ENCODE peak calls at places on chromosomes 16 and 17, in six cellular contexts. D, A, Q, H, B and P are unnamed samples.
A peak's percentile ranks its signal among the peaks of the same experiment; 100 is the strongest.

GRCh38 chr16:29992371-29992967 is 2.9 kb downstream of the HIRIP3 start:
- DNase-seq in D (no peak), A (no peak), Q (peak; percentile 63), H (no peak), B (peak; percentile 41), P (no peak)

GRCh38 chr17:58249270-58250133 is 11.1 kb downstream of the LPO start:
- DNase-seq in D (peak; percentile 94), A (peak; percentile 59), Q (peak; percentile 31), H (peak; percentile 64), B (peak; percentile 62), P (peak; percentile 77)

GRCh38 chr16:3511286-3512180 is 10.7 kb downstream of the CLUAP1 start:
- DNase-seq in D (no peak), A (no peak), Q (no peak), H (no peak), B (no peak), P (no peak)

GRCh38 chr17:3763777-3764170 is 37.2 kb downstream of the ITGAE start:
- DNase-seq in D (peak; percentile 11), A (no peak), Q (no peak), H (no peak), B (no peak), P (no peak)

GRCh38 chr16:31200821-31201510 is 1.6 kb downstream of the PYCARD start:
- DNase-seq in D (no peak), A (no peak), Q (no peak), H (no peak), B (peak; percentile 34), P (peak; percentile 42)

GRCh38 chr16:30893744-30894539 is at the start of gene BCL7C:
- DNase-seq in D (peak; percentile 99), A (peak; percentile 89), Q (peak; percentile 80), H (peak; percentile 79), B (peak; percentile 95), P (peak; percentile 70)

GRCh38 chr16:86016201-86016965 is 117.4 kb downstream of the IRF8 start:
- DNase-seq in D (no peak), A (no peak), Q (peak; percentile 70), H (no peak), B (no peak), P (no peak)

GRCh38 chr17:13874817-13875216 is 194.5 kb upstream of the COX10 start:
- DNase-seq in D (no peak), A (no peak), Q (no peak), H (no peak), B (no peak), P (no peak)

GRCh38 chr17:44636562-44636961 is 19.7 kb upstream of the MEIOC start:
- DNase-seq in D (no peak), A (no peak), Q (peak; percentile 72), H (no peak), B (no peak), P (no peak)

GRCh38 chr16:14325921-14326401 is 254.8 kb downstream of the MRTFB start:
- DNase-seq in D (no peak), A (no peak), Q (no peak), H (no peak), B (no peak), P (no peak)

GRCh38 chr16:68179855-68180254 is 56.1 kb downstream of the ESRP2 start:
- DNase-seq in D (no peak), A (no peak), Q (no peak), H (no peak), B (no peak), P (no peak)

GRCh38 chr16:55478827-55479559 is at the start of gene MMP2:
- DNase-seq in D (peak; percentile 78), A (peak; percentile 84), Q (peak; percentile 79), H (no peak), B (peak; percentile 92), P (no peak)

GRCh38 chr17:1203111-1203966 is 23.6 kb upstream of the ABR start:
- DNase-seq in D (peak; percentile 94), A (no peak), Q (peak; percentile 51), H (peak; percentile 49), B (peak; percentile 79), P (peak; percentile 33)

GRCh38 chr16:15765880-15766279 is 90.9 kb downstream of the MYH11 start:
- DNase-seq in D (no peak), A (no peak), Q (peak; percentile 39), H (no peak), B (no peak), P (peak; percentile 17)

GRCh38 chr17:58331815-58332719 is 3.5 kb upstream of the TSPOAP1 start:
- DNase-seq in D (peak; percentile 96), A (no peak), Q (no peak), H (peak; percentile 81), B (no peak), P (peak; percentile 81)

GRCh38 chr16:55734665-55735064 is 78.9 kb downstream of the SLC6A2 start:
- DNase-seq in D (no peak), A (peak; percentile 34), Q (no peak), H (no peak), B (peak; percentile 59), P (no peak)

GRCh38 chr17:60305141-60305540 is 86.8 kb downstream of the USP32 start:
- DNase-seq in D (no peak), A (no peak), Q (no peak), H (no peak), B (no peak), P (peak; percentile 3)

GRCh38 chr17:44170499-44171201 is at the start of gene ASB16:
- DNase-seq in D (peak; percentile 54), A (no peak), Q (peak; percentile 55), H (no peak), B (no peak), P (no peak)

GRCh38 chr16:57609541-57610401 is 18.7 kb upstream of the ADGRG1 start:
- DNase-seq in D (no peak), A (no peak), Q (peak; percentile 54), H (no peak), B (no peak), P (peak; percentile 44)

GRCh38 chr16:74226361-74226979 is 70.1 kb upstream of the PSMD7 start:
- DNase-seq in D (no peak), A (no peak), Q (peak; percentile 31), H (no peak), B (no peak), P (no peak)

GRCh38 chr17:73476890-73477350 is 165.1 kb upstream of the CDC42EP4 start:
- DNase-seq in D (no peak), A (no peak), Q (no peak), H (no peak), B (no peak), P (no peak)

GRCh38 chr17:17724991-17725852 is 44.0 kb downstream of the RAI1 start:
- DNase-seq in D (no peak), A (no peak), Q (no peak), H (no peak), B (no peak), P (no peak)

GRCh38 chr17:76672270-76672851 is 28.8 kb upstream of the ST6GALNAC1 start:
- DNase-seq in D (no peak), A (no peak), Q (no peak), H (no peak), B (no peak), P (no peak)

GRCh38 chr17:76671912-76672262 is 28.3 kb upstream of the ST6GALNAC1 start:
- DNase-seq in D (no peak), A (no peak), Q (no peak), H (no peak), B (no peak), P (no peak)

GRCh38 chr17:76671123-76671911 is 27.8 kb upstream of the ST6GALNAC1 start:
- DNase-seq in D (peak; percentile 98), A (peak; percentile 100), Q (peak; percentile 100), H (peak; percentile 98), B (peak; percentile 100), P (peak; percentile 97)

GRCh38 chr17:76670020-76670707 is 26.6 kb upstream of the ST6GALNAC1 start:
- DNase-seq in D (no peak), A (no peak), Q (no peak), H (no peak), B (no peak), P (peak; percentile 61)

GRCh38 chr17:76670708-76671122 is 27.2 kb upstream of the ST6GALNAC1 start:
- DNase-seq in D (no peak), A (no peak), Q (no peak), H (no peak), B (no peak), P (no peak)
- H3K4me3 ChIP-seq in D (no peak overlapping the region), A (no peak overlapping the region), Q (no peak overlapping the region), H (peak overlapping the region; percentile 0), B (no peak overlapping the region), P (no peak overlapping the region)

GRCh38 chr17:40304464-40304863 is 4.5 kb upstream of the RARA start:
- DNase-seq in D (no peak), A (no peak), Q (peak; percentile 87), H (no peak), B (no peak), P (no peak)
- H3K36me3 ChIP-seq in D (no peaks in the 10 kb centered on the region), A (no peaks in the 10 kb centered on the region), Q (no peaks in the 10 kb centered on the region), H (no peaks in the 10 kb centered on the region), B (peaks cover 46% of the 10 kb centered on the region), P (no peaks in the 10 kb centered on the region)

DNA sequence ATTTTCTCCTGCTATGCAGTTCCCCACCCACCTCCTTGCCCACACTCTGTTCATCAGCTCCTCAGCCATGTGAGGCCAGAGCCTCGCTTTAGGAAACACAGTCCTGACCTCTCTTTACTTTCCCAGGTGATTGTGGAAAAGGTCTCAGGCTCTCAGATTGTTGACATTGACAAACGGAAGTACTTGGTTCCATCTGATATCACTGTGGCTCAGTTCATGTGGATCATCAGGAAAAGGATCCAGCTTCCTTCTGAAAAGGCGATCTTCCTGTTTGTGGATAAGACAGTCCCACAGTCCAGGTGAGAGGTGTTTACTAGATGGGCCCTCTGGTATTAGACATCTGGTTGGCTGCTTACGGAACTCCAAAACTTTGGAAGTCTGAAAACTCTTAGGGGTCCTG is 1.7 kb downstream of the GABARAPL2 start:
- DNase-seq in D (no peak), A (no peak), Q (no peak), H (no peak), B (no peak), P (no peak)
- H3K4me3 ChIP-seq in D (no peak overlapping the region), A (no peak overlapping the region), Q (no peak overlapping the region), H (peak overlapping the region; percentile 80), B (no peak overlapping the region), P (no peak overlapping the region)

GRCh38 chr17:28582513-28582912 is 5.8 kb upstream of the ALDOC start:
- DNase-seq in D (no peak), A (no peak), Q (no peak), H (no peak), B (no peak), P (no peak)
- H3K36me3 ChIP-seq in D (peaks cover 65% of the 10 kb centered on the region), A (no peaks in the 10 kb centered on the region), Q (peaks cover 31% of the 10 kb centered on the region), H (peaks cover 24% of the 10 kb centered on the region), B (peaks cover 95% of the 10 kb centered on the region), P (peaks cover 16% of the 10 kb centered on the region)

DNA sequence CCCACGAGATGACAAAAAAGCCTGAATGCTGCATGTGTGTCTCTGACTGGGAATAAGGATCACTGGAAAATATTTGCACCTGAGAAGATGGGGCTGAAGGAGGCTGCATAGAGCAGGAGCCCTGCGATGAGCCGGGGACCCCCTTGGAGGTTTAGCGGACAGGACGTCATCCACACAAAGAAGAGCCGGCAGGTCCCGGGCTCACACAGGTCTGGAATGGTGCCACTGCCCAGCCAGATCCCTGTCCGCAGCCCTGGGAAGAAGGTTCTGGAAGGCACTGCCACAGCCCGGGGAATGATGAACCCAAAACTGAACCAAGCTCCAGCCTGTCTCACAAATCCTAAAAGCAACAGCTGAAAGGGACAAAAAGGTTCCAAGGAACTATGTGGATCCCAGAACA is 101.8 kb downstream of the ANKRD11 start:
- DNase-seq in D (no peak), A (no peak), Q (no peak), H (no peak), B (no peak), P (no peak)
- H3K4me3 ChIP-seq in D (no peak overlapping the region), A (no peak overlapping the region), Q (no peak overlapping the region), H (no peak overlapping the region), B (no peak overlapping the region), P (no peak overlapping the region)